ENCODE peak calls at places on chromosomes 13 and 19, in nine cellular contexts. One of them, this sample, is unnamed.

GRCh38 chr19:3387645-3388589 is 21.5 kb downstream of the NFIC start:
- DNase-seq in cardiac fibroblast: no peak
- DNase-seq in HS-5: no peak
- DNase-seq in mammary epithelial cell: peak
- DNase-seq in MV-4-11: no peak
- DNase-seq in mucosa of descending colon: peak
- DNase-seq in NCI-H1105: peak
- DNase-seq in suprapubic skin: peak
- DNase-seq in AG09319: peak
- DNase-seq in this sample: no peak

GRCh38 chr13:100212904-100213538 is 124.1 kb downstream of the PCCA start:
- DNase-seq in cardiac fibroblast: no peak
- DNase-seq in HS-5: no peak
- DNase-seq in mammary epithelial cell: no peak
- DNase-seq in MV-4-11: peak
- DNase-seq in mucosa of descending colon: no peak
- DNase-seq in NCI-H1105: no peak
- DNase-seq in suprapubic skin: no peak
- DNase-seq in AG09319: no peak
- DNase-seq in this sample: no peak

GRCh38 chr19:48680436-48681126 is 7.8 kb upstream of the NTN5 start:
- DNase-seq in cardiac fibroblast: no peak
- DNase-seq in HS-5: no peak
- DNase-seq in mammary epithelial cell: no peak
- DNase-seq in MV-4-11: no peak
- DNase-seq in mucosa of descending colon: no peak
- DNase-seq in NCI-H1105: no peak
- DNase-seq in suprapubic skin: no peak
- DNase-seq in AG09319: no peak
- DNase-seq in this sample: no peak

GRCh38 chr19:30029721-30030510 is 87.9 kb downstream of the URI1 start:
- DNase-seq in cardiac fibroblast: peak
- DNase-seq in HS-5: peak
- DNase-seq in mammary epithelial cell: peak
- DNase-seq in MV-4-11: no peak
- DNase-seq in mucosa of descending colon: no peak
- DNase-seq in NCI-H1105: no peak
- DNase-seq in suprapubic skin: no peak
- DNase-seq in AG09319: no peak
- DNase-seq in this sample: no peak

GRCh38 chr19:406999-407491 is 1.9 kb downstream of the C2CD4C start:
- DNase-seq in cardiac fibroblast: no peak
- DNase-seq in HS-5: no peak
- DNase-seq in mammary epithelial cell: no peak
- DNase-seq in MV-4-11: no peak
- DNase-seq in mucosa of descending colon: no peak
- DNase-seq in NCI-H1105: no peak
- DNase-seq in suprapubic skin: peak
- DNase-seq in AG09319: no peak
- DNase-seq in this sample: no peak

GRCh38 chr19:55603115-55603514 is 2.3 kb upstream of the ZNF865 start:
- DNase-seq in cardiac fibroblast: no peak
- DNase-seq in HS-5: no peak
- DNase-seq in mammary epithelial cell: no peak
- DNase-seq in MV-4-11: no peak
- DNase-seq in mucosa of descending colon: peak
- DNase-seq in NCI-H1105: no peak
- DNase-seq in suprapubic skin: no peak
- DNase-seq in AG09319: no peak
- DNase-seq in this sample: no peak

GRCh38 chr13:29482504-29482903 is 113.0 kb downstream of the SLC7A1 start:
- DNase-seq in cardiac fibroblast: no peak
- DNase-seq in HS-5: no peak
- DNase-seq in mammary epithelial cell: no peak
- DNase-seq in MV-4-11: no peak
- DNase-seq in mucosa of descending colon: no peak
- DNase-seq in NCI-H1105: no peak
- DNase-seq in suprapubic skin: no peak
- DNase-seq in AG09319: no peak
- DNase-seq in this sample: no peak

GRCh38 chr13:67374391-67374790 is 144.3 kb upstream of the PCDH9 start:
- DNase-seq in cardiac fibroblast: no peak
- DNase-seq in HS-5: no peak
- DNase-seq in mammary epithelial cell: no peak
- DNase-seq in MV-4-11: no peak
- DNase-seq in mucosa of descending colon: no peak
- DNase-seq in NCI-H1105: no peak
- DNase-seq in suprapubic skin: no peak
- DNase-seq in AG09319: no peak
- DNase-seq in this sample: no peak

GRCh38 chr19:31113250-31113685 is 236.0 kb downstream of the TSHZ3 start:
- DNase-seq in cardiac fibroblast: peak
- DNase-seq in HS-5: no peak
- DNase-seq in mammary epithelial cell: no peak
- DNase-seq in MV-4-11: no peak
- DNase-seq in mucosa of descending colon: no peak
- DNase-seq in NCI-H1105: no peak
- DNase-seq in suprapubic skin: no peak
- DNase-seq in AG09319: no peak
- DNase-seq in this sample: no peak

GRCh38 chr19:15640294-15640903 is at the start of gene CYP4F3:
- DNase-seq in cardiac fibroblast: no peak
- DNase-seq in HS-5: no peak
- DNase-seq in mammary epithelial cell: peak
- DNase-seq in MV-4-11: peak
- DNase-seq in mucosa of descending colon: peak
- DNase-seq in NCI-H1105: no peak
- DNase-seq in suprapubic skin: no peak
- DNase-seq in AG09319: no peak
- DNase-seq in this sample: no peak

GRCh38 chr13:76314495-76314894 is 571.7 kb downstream of the KCTD12 start:
- DNase-seq in cardiac fibroblast: no peak
- DNase-seq in HS-5: no peak
- DNase-seq in mammary epithelial cell: no peak
- DNase-seq in MV-4-11: no peak
- DNase-seq in mucosa of descending colon: no peak
- DNase-seq in NCI-H1105: no peak
- DNase-seq in suprapubic skin: no peak
- DNase-seq in AG09319: no peak
- DNase-seq in this sample: no peak

GRCh38 chr13:89721216-89721615 is 1626.3 kb upstream of the MIR17HG start:
- DNase-seq in cardiac fibroblast: no peak
- DNase-seq in HS-5: no peak
- DNase-seq in mammary epithelial cell: no peak
- DNase-seq in MV-4-11: no peak
- DNase-seq in mucosa of descending colon: no peak
- DNase-seq in NCI-H1105: no peak
- DNase-seq in suprapubic skin: no peak
- DNase-seq in AG09319: no peak
- DNase-seq in this sample: no peak

GRCh38 chr13:98961204-98962105 is 16.4 kb downstream of the DOCK9 start:
- DNase-seq in cardiac fibroblast: no peak
- DNase-seq in HS-5: no peak
- DNase-seq in mammary epithelial cell: peak
- DNase-seq in MV-4-11: no peak
- DNase-seq in mucosa of descending colon: no peak
- DNase-seq in NCI-H1105: no peak
- DNase-seq in suprapubic skin: no peak
- DNase-seq in AG09319: no peak
- DNase-seq in this sample: no peak